ENCODE peak calls at places on chromosomes 13 and 19, in seven cellular contexts. One of them, this sample, is unnamed.

GRCh38 chr19:11204943-11205349 is 7.6 kb upstream of the KANK2 start:
- DNase-seq in thoracic aorta: no peak
- DNase-seq in ovary: peak; percentile 67
- DNase-seq in sigmoid colon: peak; percentile 76
- DNase-seq in heart right ventricle: no peak
- DNase-seq in AG04450: no peak
- DNase-seq in mammary epithelial cell: peak; percentile 42
- DNase-seq in this sample: peak; percentile 80

GRCh38 chr19:13044160-13044853 is 49.0 kb downstream of the NFIX start:
- DNase-seq in heart right ventricle: peak; percentile 7
- DNase-seq in ovary: no peak
- DNase-seq in thoracic aorta: no peak
- DNase-seq in mammary epithelial cell: peak; percentile 75
- DNase-seq in sigmoid colon: no peak
- DNase-seq in AG04450: no peak
- DNase-seq in this sample: no peak

GRCh38 chr13:31846984-31847752 is 107.8 kb downstream of the RXFP2 start:
- DNase-seq in sigmoid colon: peak; percentile 64
- DNase-seq in AG04450: no peak
- DNase-seq in thoracic aorta: no peak
- DNase-seq in heart right ventricle: no peak
- DNase-seq in mammary epithelial cell: no peak
- DNase-seq in ovary: no peak
- DNase-seq in this sample: peak; percentile 43

GRCh38 chr13:38686635-38687245 is at the start of gene FREM2:
- DNase-seq in AG04450: no peak
- DNase-seq in sigmoid colon: peak; percentile 68
- DNase-seq in mammary epithelial cell: peak; percentile 76
- DNase-seq in ovary: peak; percentile 70
- DNase-seq in thoracic aorta: no peak
- DNase-seq in heart right ventricle: no peak
- DNase-seq in this sample: peak; percentile 28

GRCh38 chr13:112756967-112757758 is 67.3 kb downstream of the ATP11A start:
- DNase-seq in ovary: no peak
- DNase-seq in sigmoid colon: no peak
- DNase-seq in heart right ventricle: no peak
- DNase-seq in thoracic aorta: no peak
- DNase-seq in mammary epithelial cell: no peak
- DNase-seq in AG04450: no peak
- DNase-seq in this sample: no peak

GRCh38 chr13:100089633-100090032 is 740 bp downstream of the PCCA start:
- DNase-seq in mammary epithelial cell: peak; percentile 36
- DNase-seq in sigmoid colon: no peak
- DNase-seq in thoracic aorta: no peak
- DNase-seq in AG04450: no peak
- DNase-seq in ovary: no peak
- DNase-seq in heart right ventricle: no peak
- DNase-seq in this sample: no peak

GRCh38 chr19:52237771-52238400 is 31.5 kb upstream of the ZNF766 start:
- DNase-seq in mammary epithelial cell: peak; percentile 40
- DNase-seq in heart right ventricle: peak; percentile 33
- DNase-seq in thoracic aorta: no peak
- DNase-seq in sigmoid colon: peak; percentile 75
- DNase-seq in AG04450: peak; percentile 54
- DNase-seq in ovary: peak; percentile 66
- DNase-seq in this sample: peak; percentile 35

GRCh38 chr13:48655291-48655690 is 1.6 kb downstream of the CYSLTR2 start:
- DNase-seq in ovary: no peak
- DNase-seq in thoracic aorta: no peak
- DNase-seq in mammary epithelial cell: no peak
- DNase-seq in sigmoid colon: no peak
- DNase-seq in AG04450: no peak
- DNase-seq in heart right ventricle: no peak
- DNase-seq in this sample: peak; percentile 44

GRCh38 chr13:77919351-77920294 is 992 bp upstream of the EDNRB start:
- DNase-seq in mammary epithelial cell: no peak
- DNase-seq in heart right ventricle: peak; percentile 70
- DNase-seq in AG04450: no peak
- DNase-seq in thoracic aorta: no peak
- DNase-seq in ovary: peak; percentile 46
- DNase-seq in sigmoid colon: peak; percentile 79
- DNase-seq in this sample: peak; percentile 85

GRCh38 chr13:32622827-32623226 is 36.6 kb downstream of the PDS5B start:
- DNase-seq in mammary epithelial cell: no peak
- DNase-seq in thoracic aorta: no peak
- DNase-seq in sigmoid colon: no peak
- DNase-seq in AG04450: no peak
- DNase-seq in heart right ventricle: no peak
- DNase-seq in ovary: no peak
- DNase-seq in this sample: no peak

GRCh38 chr19:5430237-5430636 is 25.0 kb upstream of the ZNRF4 start:
- DNase-seq in thoracic aorta: no peak
- DNase-seq in ovary: no peak
- DNase-seq in AG04450: no peak
- DNase-seq in mammary epithelial cell: no peak
- DNase-seq in heart right ventricle: no peak
- DNase-seq in sigmoid colon: no peak
- DNase-seq in this sample: no peak

GRCh38 chr13:99955747-99956472 is 15.7 kb downstream of the ZIC5 start:
- DNase-seq in thoracic aorta: no peak
- DNase-seq in sigmoid colon: no peak
- DNase-seq in mammary epithelial cell: no peak
- DNase-seq in ovary: no peak
- DNase-seq in heart right ventricle: no peak
- DNase-seq in AG04450: no peak
- DNase-seq in this sample: peak; percentile 70

GRCh38 chr19:54179921-54180452 is 7.0 kb upstream of the TMC4 start:
- DNase-seq in heart right ventricle: no peak
- DNase-seq in sigmoid colon: no peak
- DNase-seq in AG04450: no peak
- DNase-seq in mammary epithelial cell: peak; percentile 37
- DNase-seq in ovary: no peak
- DNase-seq in thoracic aorta: no peak
- DNase-seq in this sample: no peak

GRCh38 chr19:38152461-38153379 is 71.3 kb downstream of the DPF1 start:
- DNase-seq in heart right ventricle: peak; percentile 52
- DNase-seq in mammary epithelial cell: no peak
- DNase-seq in thoracic aorta: no peak
- DNase-seq in ovary: no peak
- DNase-seq in AG04450: no peak
- DNase-seq in sigmoid colon: no peak
- DNase-seq in this sample: no peak

GRCh38 chr13:108230377-108230776 is 12.2 kb downstream of the ABHD13 start:
- DNase-seq in sigmoid colon: no peak
- DNase-seq in ovary: no peak
- DNase-seq in mammary epithelial cell: no peak
- DNase-seq in heart right ventricle: no peak
- DNase-seq in AG04450: no peak
- DNase-seq in thoracic aorta: no peak
- DNase-seq in this sample: no peak

GRCh38 chr13:100826441-100826840 is 151.8 kb upstream of the TMTC4 start:
- DNase-seq in sigmoid colon: no peak
- DNase-seq in mammary epithelial cell: no peak
- DNase-seq in thoracic aorta: no peak
- DNase-seq in AG04450: no peak
- DNase-seq in ovary: no peak
- DNase-seq in heart right ventricle: no peak
- DNase-seq in this sample: no peak

GRCh38 chr13:111211789-111212516 is 96.8 kb downstream of the ARHGEF7 start:
- DNase-seq in thoracic aorta: no peak
- DNase-seq in heart right ventricle: no peak
- DNase-seq in ovary: no peak
- DNase-seq in sigmoid colon: no peak
- DNase-seq in AG04450: no peak
- DNase-seq in mammary epithelial cell: no peak
- DNase-seq in this sample: no peak

GRCh38 chr13:98495627-98496238 is 81.2 kb downstream of the STK24 start:
- DNase-seq in AG04450: no peak
- DNase-seq in heart right ventricle: no peak
- DNase-seq in sigmoid colon: no peak
- DNase-seq in ovary: no peak
- DNase-seq in thoracic aorta: no peak
- DNase-seq in mammary epithelial cell: no peak
- DNase-seq in this sample: no peak

GRCh38 chr19:50974702-50975555 is 5.5 kb upstream of the KLK6 start:
- DNase-seq in AG04450: no peak
- DNase-seq in heart right ventricle: no peak
- DNase-seq in mammary epithelial cell: no peak
- DNase-seq in sigmoid colon: peak; percentile 13
- DNase-seq in ovary: no peak
- DNase-seq in thoracic aorta: no peak
- DNase-seq in this sample: no peak

GRCh38 chr13:83498486-83499190 is 383.6 kb downstream of the SLITRK1 start:
- DNase-seq in heart right ventricle: no peak
- DNase-seq in AG04450: no peak
- DNase-seq in sigmoid colon: no peak
- DNase-seq in mammary epithelial cell: peak; percentile 73
- DNase-seq in ovary: no peak
- DNase-seq in thoracic aorta: no peak
- DNase-seq in this sample: no peak

GRCh38 chr13:77892491-77892890 is 26.1 kb downstream of the EDNRB start:
- DNase-seq in sigmoid colon: no peak
- DNase-seq in mammary epithelial cell: no peak
- DNase-seq in thoracic aorta: no peak
- DNase-seq in ovary: no peak
- DNase-seq in AG04450: no peak
- DNase-seq in heart right ventricle: no peak
- DNase-seq in this sample: no peak

GRCh38 chr19:2629491-2630351 is 72.8 kb downstream of the GNG7 start:
- DNase-seq in mammary epithelial cell: no peak
- DNase-seq in AG04450: no peak
- DNase-seq in ovary: no peak
- DNase-seq in heart right ventricle: no peak
- DNase-seq in thoracic aorta: no peak
- DNase-seq in sigmoid colon: peak; percentile 45
- DNase-seq in this sample: no peak

GRCh38 chr13:107208889-107209288 is 641.0 kb upstream of the ARGLU1 start:
- DNase-seq in sigmoid colon: no peak
- DNase-seq in mammary epithelial cell: no peak
- DNase-seq in thoracic aorta: no peak
- DNase-seq in AG04450: no peak
- DNase-seq in ovary: no peak
- DNase-seq in heart right ventricle: no peak
- DNase-seq in this sample: no peak

DNA sequence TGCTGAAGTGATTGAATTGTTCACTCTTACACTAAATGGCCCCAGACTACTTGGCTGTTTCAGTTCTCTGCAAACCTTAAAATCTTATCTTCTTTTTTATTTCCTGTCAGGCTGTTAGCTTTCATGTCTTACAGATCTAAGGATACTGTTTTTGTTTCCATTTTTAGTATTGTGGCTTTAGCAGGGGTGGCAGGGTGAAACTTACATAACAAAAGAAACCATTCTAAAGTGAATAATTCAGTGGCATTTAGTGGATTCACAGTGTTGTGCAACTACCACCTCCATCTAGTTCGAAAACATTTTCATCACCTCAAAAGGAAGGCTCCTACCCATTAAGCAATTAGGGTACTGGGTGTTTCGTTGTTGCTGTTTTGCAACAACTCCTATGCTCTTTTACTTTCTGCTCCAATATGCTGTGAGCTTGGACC is 19.8 kb downstream of the TMEM272 start:
- DNase-seq in sigmoid colon: no peak
- DNase-seq in ovary: no peak
- DNase-seq in thoracic aorta: no peak
- DNase-seq in heart right ventricle: no peak
- DNase-seq in mammary epithelial cell: peak; percentile 41
- DNase-seq in AG04450: no peak
- DNase-seq in this sample: no peak
- H3K4me3 ChIP-seq in sigmoid colon: no peak overlapping the region
- H3K4me3 ChIP-seq in ovary: no peak overlapping the region
- H3K4me3 ChIP-seq in thoracic aorta: no peak overlapping the region
- H3K4me3 ChIP-seq in heart right ventricle: no peak overlapping the region
- H3K4me3 ChIP-seq in mammary epithelial cell: no peak overlapping the region
- H3K4me3 ChIP-seq in AG04450: no peak overlapping the region
- H3K4me3 ChIP-seq in this sample: no peak overlapping the region

GRCh38 chr19:27772059-27772458 is 1440.9 kb downstream of the UQCRFS1 start:
- DNase-seq in mammary epithelial cell: no peak
- DNase-seq in ovary: no peak
- DNase-seq in sigmoid colon: no peak
- DNase-seq in AG04450: no peak
- DNase-seq in heart right ventricle: no peak
- DNase-seq in thoracic aorta: no peak
- DNase-seq in this sample: no peak
- H3K9me3 ChIP-seq in mammary epithelial cell: peaks cover 11% of the 10 kb centered on the region
- H3K9me3 ChIP-seq in ovary: peaks cover 5% of the 10 kb centered on the region
- H3K9me3 ChIP-seq in sigmoid colon: no peaks in the 10 kb centered on the region
- H3K9me3 ChIP-seq in AG04450: peaks cover 50% of the 10 kb centered on the region
- H3K9me3 ChIP-seq in heart right ventricle: peaks cover 55% of the 10 kb centered on the region
- H3K9me3 ChIP-seq in thoracic aorta: peaks cover 82% of the 10 kb centered on the region
- H3K9me3 ChIP-seq in this sample: no peaks in the 10 kb centered on the region

GRCh38 chr13:57632276-57633140 is 964 bp downstream of the PCDH17 start:
- DNase-seq in AG04450: no peak
- DNase-seq in ovary: no peak
- DNase-seq in thoracic aorta: no peak
- DNase-seq in heart right ventricle: peak; percentile 24
- DNase-seq in sigmoid colon: peak; percentile 62
- DNase-seq in mammary epithelial cell: no peak
- DNase-seq in this sample: peak; percentile 58
- H3K4me3 ChIP-seq in AG04450: peak overlapping the region; percentile 39
- H3K4me3 ChIP-seq in ovary: peak overlapping the region; percentile 25
- H3K4me3 ChIP-seq in thoracic aorta: peak overlapping the region; percentile 73
- H3K4me3 ChIP-seq in heart right ventricle: peak overlapping the region; percentile 75
- H3K4me3 ChIP-seq in sigmoid colon: peak overlapping the region; percentile 31
- H3K4me3 ChIP-seq in mammary epithelial cell: no peak overlapping the region
- H3K4me3 ChIP-seq in this sample: peak overlapping the region; percentile 75

GRCh38 chr19:28472843-28473242 is 740.1 kb downstream of the UQCRFS1 start:
- DNase-seq in mammary epithelial cell: no peak
- DNase-seq in heart right ventricle: peak; percentile 30
- DNase-seq in sigmoid colon: peak; percentile 62
- DNase-seq in AG04450: no peak
- DNase-seq in ovary: no peak
- DNase-seq in thoracic aorta: no peak
- DNase-seq in this sample: peak; percentile 29
- H3K9me3 ChIP-seq in mammary epithelial cell: no peaks in the 10 kb centered on the region
- H3K9me3 ChIP-seq in heart right ventricle: no peaks in the 10 kb centered on the region
- H3K9me3 ChIP-seq in sigmoid colon: no peaks in the 10 kb centered on the region
- H3K9me3 ChIP-seq in AG04450: peaks cover 52% of the 10 kb centered on the region
- H3K9me3 ChIP-seq in ovary: no peaks in the 10 kb centered on the region
- H3K9me3 ChIP-seq in thoracic aorta: no peaks in the 10 kb centered on the region
- H3K9me3 ChIP-seq in this sample: no peaks in the 10 kb centered on the region

DNA sequence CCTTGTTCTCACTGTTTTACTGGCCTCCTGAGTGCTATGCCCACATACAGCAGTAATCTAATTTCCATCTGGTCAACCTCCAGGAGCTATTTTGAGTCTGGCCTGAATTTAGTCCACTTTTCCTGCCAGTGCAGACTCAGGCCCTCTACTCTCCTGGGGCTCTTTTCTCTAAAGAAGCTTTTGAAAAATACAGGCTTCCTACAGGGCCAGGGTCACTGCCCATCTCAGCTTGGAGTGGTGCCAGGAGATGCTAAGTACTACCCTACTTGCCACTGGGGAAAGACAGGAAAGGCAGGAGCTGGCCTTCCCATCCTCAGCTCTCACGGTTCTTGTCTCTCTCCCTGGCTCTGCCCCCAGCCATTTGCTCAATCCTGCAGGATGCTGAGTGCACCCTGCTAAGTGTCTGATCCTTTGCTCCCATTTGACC is 101.7 kb upstream of the SERP2 start:
- DNase-seq in ovary: no peak
- DNase-seq in sigmoid colon: peak; percentile 82
- DNase-seq in mammary epithelial cell: no peak
- DNase-seq in heart right ventricle: peak; percentile 20
- DNase-seq in thoracic aorta: no peak
- DNase-seq in AG04450: no peak
- DNase-seq in this sample: peak; percentile 61
- H3K4me3 ChIP-seq in ovary: no peak overlapping the region
- H3K4me3 ChIP-seq in sigmoid colon: no peak overlapping the region
- H3K4me3 ChIP-seq in mammary epithelial cell: no peak overlapping the region
- H3K4me3 ChIP-seq in heart right ventricle: no peak overlapping the region
- H3K4me3 ChIP-seq in thoracic aorta: no peak overlapping the region
- H3K4me3 ChIP-seq in AG04450: no peak overlapping the region
- H3K4me3 ChIP-seq in this sample: no peak overlapping the region

GRCh38 chr13:50379584-50379983 is 364.3 kb downstream of the KCNRG start:
- DNase-seq in thoracic aorta: no peak
- DNase-seq in sigmoid colon: no peak
- DNase-seq in ovary: no peak
- DNase-seq in mammary epithelial cell: no peak
- DNase-seq in AG04450: no peak
- DNase-seq in heart right ventricle: no peak
- DNase-seq in this sample: no peak
- H3K9me3 ChIP-seq in thoracic aorta: peaks cover 5% of the 10 kb centered on the region
- H3K9me3 ChIP-seq in sigmoid colon: no peaks in the 10 kb centered on the region
- H3K9me3 ChIP-seq in ovary: no peaks in the 10 kb centered on the region
- H3K9me3 ChIP-seq in mammary epithelial cell: peaks cover 11% of the 10 kb centered on the region
- H3K9me3 ChIP-seq in AG04450: peaks cover 8% of the 10 kb centered on the region
- H3K9me3 ChIP-seq in heart right ventricle: peaks cover 12% of the 10 kb centered on the region
- H3K9me3 ChIP-seq in this sample: no peaks in the 10 kb centered on the region

This sample was measured in right cardiac atrium.